ENCODE peak calls at places on chromosomes 7 and 10, in eight cellular contexts. A is SK-N-SH, I is neural progenitor cell, W is HepG2, R is OCI-LY7, O is mammary epithelial cell, C is IMR-90, B is fibroblast of lung. T is an unnamed sample.

GRCh38 chr10:102131286-102132170 is 1.3 kb upstream of the PPRC1 start:
- DNase-seq in A (no peak), I (no peak), W (peak), R (no peak), O (peak), C (peak), B (peak), T (peak)

GRCh38 chr7:84506151-84506550 is 311.6 kb upstream of the SEMA3A start:
- DNase-seq in A (no peak), I (no peak), W (no peak), R (no peak), O (no peak), C (peak), B (peak), T (peak)

GRCh38 chr7:158655931-158656441 is 48.6 kb downstream of the NCAPG2 start:
- DNase-seq in A (no peak), I (no peak), W (no peak), R (no peak), O (no peak), C (no peak), B (peak), T (peak)

GRCh38 chr7:28999839-29000238 is 41.7 kb upstream of the TRIL start:
- DNase-seq in A (no peak), I (no peak), W (no peak), R (no peak), O (no peak), C (no peak), B (peak), T (no peak)

GRCh38 chr10:95419399-95419798 is 128.6 kb upstream of the PDLIM1 start:
- DNase-seq in A (no peak), I (no peak), W (no peak), R (no peak), O (no peak), C (no peak), B (no peak), T (no peak)

GRCh38 chr10:122257041-122257440 is 14.1 kb upstream of the BTBD16 start:
- DNase-seq in A (no peak), I (no peak), W (no peak), R (no peak), O (no peak), C (no peak), B (no peak), T (no peak)

GRCh38 chr10:35758086-35758485 is 116.0 kb upstream of the FZD8 start:
- DNase-seq in A (no peak), I (no peak), W (no peak), R (no peak), O (no peak), C (no peak), B (no peak), T (no peak)

GRCh38 chr10:120494313-120494710 is 37.3 kb downstream of the PLPP4 start:
- DNase-seq in A (no peak), I (no peak), W (no peak), R (no peak), O (no peak), C (no peak), B (no peak), T (no peak)

GRCh38 chr10:133324198-133324792 is 12.4 kb downstream of the CALY start:
- DNase-seq in A (peak), I (peak), W (peak), R (peak), O (no peak), C (peak), B (peak), T (peak)

GRCh38 chr7:47636693-47637175 is 54.8 kb upstream of the TNS3 start:
- DNase-seq in A (peak), I (no peak), W (no peak), R (no peak), O (no peak), C (no peak), B (no peak), T (no peak)

GRCh38 chr10:69645751-69646687 is 16.0 kb downstream of the FAM241B start:
- DNase-seq in A (peak), I (peak), W (no peak), R (no peak), O (no peak), C (no peak), B (no peak), T (no peak)

GRCh38 chr7:44629825-44630580 is 23.6 kb downstream of the OGDH start:
- DNase-seq in A (no peak), I (no peak), W (no peak), R (peak), O (no peak), C (no peak), B (no peak), T (no peak)

GRCh38 chr10:126839094-126839761 is 66.0 kb upstream of the DOCK1 start:
- DNase-seq in A (no peak), I (no peak), W (no peak), R (no peak), O (no peak), C (no peak), B (no peak), T (no peak)

GRCh38 chr7:32643194-32643593 is 147.9 kb downstream of the AVL9 start:
- DNase-seq in A (no peak), I (no peak), W (no peak), R (no peak), O (no peak), C (no peak), B (no peak), T (no peak)

GRCh38 chr7:32639122-32639521 is 143.8 kb downstream of the AVL9 start:
- DNase-seq in A (no peak), I (no peak), W (no peak), R (no peak), O (no peak), C (no peak), B (no peak), T (no peak)
- H3K4me3 ChIP-seq in A (no peak), I (no peak), W (no peak), R (no peak), O (no peak), C (no peak), B (no peak), T (no peak)

GRCh38 chr7:151280388-151281019 is 32.0 kb upstream of the SMARCD3 start:
- DNase-seq in A (no peak), I (no peak), W (no peak), R (no peak), O (no peak), C (no peak), B (no peak), T (no peak)

GRCh38 chr7:151278949-151279348 is 30.5 kb upstream of the SMARCD3 start:
- DNase-seq in A (no peak), I (no peak), W (no peak), R (no peak), O (no peak), C (no peak), B (no peak), T (no peak)

GRCh38 chr7:151277631-151278030 is 29.1 kb upstream of the SMARCD3 start:
- DNase-seq in A (no peak), I (no peak), W (no peak), R (no peak), O (no peak), C (no peak), B (no peak), T (no peak)

GRCh38 chr7:151281686-151282085 is 33.2 kb upstream of the SMARCD3 start:
- DNase-seq in A (no peak), I (no peak), W (no peak), R (no peak), O (no peak), C (no peak), B (no peak), T (no peak)

GRCh38 chr7:151279868-151280267 is 31.4 kb upstream of the SMARCD3 start:
- DNase-seq in A (no peak), I (no peak), W (no peak), R (no peak), O (no peak), C (no peak), B (no peak), T (no peak)
- TF ChIP-seq CTCF in A (no peak), I (no peak), W (no peak), R (no peak), O (no peak), C (no peak), B (no peak), T (no peak)

DNA sequence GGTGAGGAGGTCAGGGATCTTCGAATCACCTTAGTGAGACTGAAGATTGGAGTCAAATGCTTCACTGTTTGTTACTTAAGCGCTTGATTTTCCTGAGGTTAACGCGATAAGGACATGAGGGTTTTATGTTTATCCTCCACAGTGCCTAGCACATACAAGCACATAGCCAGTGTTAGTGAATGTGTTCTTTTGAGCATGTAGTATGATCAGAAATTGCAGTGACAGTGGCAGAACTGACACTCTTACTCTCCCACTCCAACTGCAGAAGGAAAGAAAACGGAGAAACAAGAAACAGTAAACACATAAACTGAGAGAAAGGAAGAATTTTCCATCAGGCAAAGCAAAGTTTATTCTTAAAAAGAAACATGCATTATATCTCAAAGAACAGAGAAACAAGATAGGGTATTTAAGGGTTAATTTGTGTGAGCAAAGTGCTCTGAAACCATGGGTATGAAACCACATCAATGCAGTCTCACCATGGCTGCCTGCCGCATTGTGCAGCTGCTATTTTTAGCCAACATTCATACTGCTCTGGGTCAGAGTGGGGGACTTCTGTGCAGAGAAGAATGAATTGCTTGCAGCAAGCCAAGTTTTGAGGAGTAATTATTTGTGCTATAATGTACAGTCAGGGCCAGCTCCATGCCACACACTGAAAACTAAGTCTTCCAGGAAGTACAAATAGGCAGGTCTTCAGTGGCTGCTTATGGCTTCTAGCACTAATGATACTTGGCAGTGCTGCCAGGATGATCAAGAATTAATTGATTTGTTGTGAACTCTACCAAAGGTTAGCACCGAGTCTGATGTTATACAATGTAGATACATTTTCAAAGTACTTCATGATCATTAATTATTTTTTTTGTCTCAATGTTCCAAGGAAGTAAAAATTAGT is 152.0 kb downstream of the MACC1 start:
- DNase-seq in A (no peak), I (no peak), W (no peak), R (peak), O (peak), C (peak), B (peak), T (no peak)
- H2AFZ ChIP-seq in A (no peak), I (peak), W (no peak), R (peak), O (no peak), C (no peak), B (peak), T (no peak)

GRCh38 chr7:35251606-35252310 is 2.1 kb downstream of the TBX20 start:
- DNase-seq in A (no peak), I (no peak), W (no peak), R (no peak), O (no peak), C (no peak), B (no peak), T (no peak)

GRCh38 chr7:35252584-35252983 is 1.3 kb downstream of the TBX20 start:
- DNase-seq in A (no peak), I (no peak), W (no peak), R (no peak), O (no peak), C (no peak), B (no peak), T (no peak)

GRCh38 chr7:35253680-35254495 is at the start of gene TBX20:
- DNase-seq in A (peak), I (peak), W (no peak), R (peak), O (no peak), C (peak), B (peak), T (no peak)

GRCh38 chr7:35254496-35255416 is 856 bp upstream of the TBX20 start:
- DNase-seq in A (no peak), I (peak), W (no peak), R (no peak), O (no peak), C (no peak), B (no peak), T (no peak)

GRCh38 chr7:35253182-35253679 is 669 bp downstream of the TBX20 start:
- DNase-seq in A (peak), I (peak), W (no peak), R (peak), O (no peak), C (no peak), B (no peak), T (no peak)
- H3K4me3 ChIP-seq in A (peak), I (peak), W (no peak), R (peak), O (no peak), C (no peak), B (peak), T (no peak)